ENCODE peak calls at places on chromosome 2, in nine cellular contexts. L is brain microvascular endothelial cell; U is effector memory CD4-positive, alpha-beta T cell; P is PC-3; N is ascending aorta; M is hepatocyte; K is heart left ventricle; B is SJSA1; C is GM23338. Q is an unnamed sample.

GRCh38 chr2:41717883-41718282 is 329.9 kb upstream of the PKDCC start:
- DNase-seq in P (peak), U (no peak), K (no peak), N (no peak), L (no peak), C (no peak), B (no peak), M (no peak), Q (no peak)

GRCh38 chr2:84925724-84926376 is 20.4 kb downstream of the TMSB10 start:
- DNase-seq in U (peak), K (peak), C (peak), N (peak), P (peak), B (peak), M (peak), L (peak), Q (peak)

GRCh38 chr2:36355890-36356198 is 266 bp downstream of the CRIM1 start:
- DNase-seq in K (no peak), M (no peak), L (no peak), P (no peak), N (no peak), U (peak), B (no peak), C (no peak), Q (no peak)

GRCh38 chr2:120348134-120349103 is 2.5 kb downstream of the INHBB start:
- DNase-seq in P (peak), N (no peak), C (peak), L (no peak), M (peak), U (no peak), K (no peak), B (no peak), Q (no peak)

GRCh38 chr2:11904029-11904428 is 157.6 kb downstream of the LPIN1 start:
- DNase-seq in M (no peak), N (no peak), K (no peak), C (no peak), B (no peak), L (no peak), U (no peak), P (no peak), Q (no peak)

GRCh38 chr2:27370816-27371620 is 602 bp downstream of the SNX17 start:
- DNase-seq in U (no peak), C (peak), N (peak), P (peak), B (peak), M (peak), L (peak), K (no peak), Q (no peak)

GRCh38 chr2:120244656-120245519 is 7.8 kb upstream of the RALB start:
- DNase-seq in P (no peak), U (no peak), L (no peak), N (no peak), K (no peak), B (no peak), C (no peak), M (peak), Q (no peak)

GRCh38 chr2:226716126-226716525 is 83.5 kb downstream of the IRS1 start:
- DNase-seq in B (no peak), U (no peak), C (no peak), N (no peak), P (no peak), L (no peak), K (no peak), M (no peak), Q (no peak)

DNA sequence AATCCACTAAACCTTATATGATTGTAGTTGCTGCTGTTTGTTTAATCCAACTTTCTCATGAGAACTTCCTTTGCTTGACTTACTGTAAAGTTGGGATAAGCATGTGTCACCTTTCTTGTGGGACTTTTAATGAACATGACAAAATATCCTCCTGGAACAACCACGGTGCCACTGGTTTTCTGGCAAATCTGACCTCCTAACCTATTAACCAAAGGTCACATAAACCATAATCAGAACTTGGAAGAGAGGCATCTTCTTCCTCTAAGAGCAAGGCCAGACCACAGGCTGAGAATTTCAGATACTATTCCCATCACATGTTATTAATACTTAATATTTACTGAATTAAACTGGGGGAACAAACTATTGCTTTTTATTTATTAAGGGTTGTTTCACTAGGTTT is 2.3 kb downstream of the SLC40A1 start:
- DNase-seq in L (no peak), U (no peak), K (no peak), B (no peak), M (no peak), C (no peak), N (no peak), P (no peak), Q (no peak)
- H3K27ac ChIP-seq in L (no peak), U (no peak), K (no peak), B (no peak), M (no peak), C (no peak), N (peak), P (no peak), Q (no peak)

DNA sequence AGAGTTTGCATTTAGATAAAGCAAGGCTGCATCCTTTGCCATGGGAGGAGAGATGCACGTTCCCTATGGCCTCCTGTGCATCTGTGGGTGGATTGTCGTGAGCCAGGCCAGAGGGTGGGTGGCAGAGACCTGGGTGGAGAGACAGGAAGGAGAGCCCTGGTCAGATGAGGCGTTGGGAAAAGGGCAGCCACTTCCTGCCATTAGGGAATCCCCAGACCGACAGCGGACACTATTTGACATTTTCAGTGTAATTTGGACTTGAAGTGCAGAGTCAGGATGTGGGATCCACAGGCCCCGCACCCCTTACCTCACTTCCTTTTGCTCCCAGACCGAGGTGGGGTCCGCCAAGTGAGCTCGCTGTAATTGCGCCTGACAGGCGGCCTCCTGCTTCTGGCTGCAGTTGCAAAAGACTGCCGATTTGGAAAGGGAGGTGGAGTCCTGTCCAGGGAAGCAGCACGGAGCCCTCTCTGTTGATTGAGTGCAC is 150.0 kb downstream of the DYSF start:
- DNase-seq in L (no peak), C (no peak), U (no peak), P (no peak), N (peak), B (no peak), K (peak), M (no peak), Q (no peak)
- H3K27ac ChIP-seq in L (no peak), C (no peak), U (no peak), P (no peak), N (no peak), B (no peak), K (peak), M (no peak), Q (peak)

DNA sequence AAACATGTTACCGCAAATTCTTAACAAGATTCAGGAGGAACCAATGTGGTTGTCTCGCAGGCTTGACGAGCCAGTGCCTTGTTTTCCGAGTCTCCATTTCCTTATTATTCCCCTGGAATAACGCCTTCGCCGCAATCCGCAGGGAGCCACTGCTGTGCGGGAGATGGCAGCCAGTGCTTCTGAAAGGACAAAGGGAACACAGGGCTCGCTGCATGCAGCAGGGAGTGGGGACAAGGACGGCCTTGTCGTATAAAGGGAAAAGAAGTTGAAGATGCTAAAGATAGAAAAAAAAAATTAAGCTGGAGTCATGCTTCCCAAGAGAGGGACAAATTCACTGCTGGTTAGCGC is 221.4 kb downstream of the NDUFA10 start:
- DNase-seq in L (no peak), N (no peak), B (no peak), K (no peak), M (no peak), U (no peak), P (no peak), C (no peak), Q (peak)
- H3K27ac ChIP-seq in L (no peak), N (no peak), B (no peak), K (no peak), M (no peak), U (no peak), P (no peak), C (no peak), Q (no peak)

GRCh38 chr2:28664120-28664842 is 87.3 kb upstream of the PPP1CB start:
- DNase-seq in K (no peak), L (no peak), N (no peak), C (no peak), P (no peak), U (no peak), B (no peak), M (peak), Q (no peak)

GRCh38 chr2:28668880-28669279 is 82.8 kb upstream of the PPP1CB start:
- DNase-seq in U (no peak), C (no peak), B (no peak), N (no peak), L (no peak), M (no peak), P (no peak), K (no peak), Q (no peak)

GRCh38 chr2:28668106-28668814 is 83.4 kb upstream of the PPP1CB start:
- DNase-seq in B (no peak), K (no peak), N (no peak), U (no peak), L (no peak), M (no peak), C (no peak), P (no peak), Q (no peak)

GRCh38 chr2:28665041-28665704 is 86.5 kb upstream of the PPP1CB start:
- DNase-seq in N (peak), B (peak), C (no peak), U (no peak), M (peak), P (no peak), L (peak), K (peak), Q (no peak)

DNA sequence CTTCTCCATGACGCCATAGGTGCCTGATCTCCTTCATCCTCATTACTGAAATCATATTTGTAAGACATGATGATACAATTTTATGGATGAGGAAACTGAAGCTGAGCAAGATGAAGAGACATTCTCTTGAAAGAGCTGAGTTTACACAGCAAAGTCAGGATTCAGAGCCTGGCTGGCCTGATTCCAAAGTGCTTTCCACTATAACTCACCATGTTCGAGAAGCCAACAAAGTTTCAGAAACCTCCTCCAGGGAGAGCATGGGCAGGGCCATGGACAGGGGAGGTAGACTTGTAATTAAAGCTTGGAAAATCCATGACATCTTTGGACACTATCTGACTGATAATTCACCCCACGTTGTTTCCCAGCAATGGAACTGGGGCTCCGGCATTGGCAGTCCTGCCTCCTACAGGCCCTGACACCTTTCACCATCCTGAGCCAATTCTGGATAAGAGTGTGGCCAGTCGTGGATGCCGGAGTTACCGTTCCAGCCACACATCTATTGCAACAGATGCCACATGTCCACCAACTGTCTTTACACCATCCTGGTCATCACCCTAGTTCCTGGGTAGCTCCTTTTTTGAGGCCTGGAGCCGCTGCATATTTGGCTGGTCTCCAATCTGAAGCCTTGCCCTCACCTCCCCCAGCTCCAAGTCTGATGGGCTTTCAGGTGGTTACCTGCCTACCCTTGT is 85.0 kb upstream of the PPP1CB start:
- DNase-seq in C (no peak), U (no peak), M (no peak), L (no peak), B (no peak), K (no peak), P (no peak), N (no peak), Q (no peak)
- H3K27ac ChIP-seq in C (no peak), U (no peak), M (peak), L (no peak), B (no peak), K (no peak), P (no peak), N (peak), Q (no peak)

GRCh38 chr2:128304330-128304714 is 14.3 kb downstream of the HS6ST1 start:
- DNase-seq in N (no peak), B (no peak), M (no peak), C (no peak), K (peak), U (no peak), P (no peak), L (no peak), Q (no peak)

GRCh38 chr2:128305555-128306080 is 13.1 kb downstream of the HS6ST1 start:
- DNase-seq in N (no peak), P (peak), M (no peak), B (no peak), L (no peak), K (peak), C (no peak), U (no peak), Q (no peak)

GRCh38 chr2:128306081-128306930 is 12.4 kb downstream of the HS6ST1 start:
- DNase-seq in N (no peak), C (peak), B (peak), M (peak), K (peak), P (peak), U (no peak), L (peak), Q (no peak)

GRCh38 chr2:128303911-128304310 is 14.8 kb downstream of the HS6ST1 start:
- DNase-seq in U (no peak), L (no peak), B (no peak), P (no peak), N (no peak), K (peak), M (no peak), C (no peak), Q (no peak)

DNA sequence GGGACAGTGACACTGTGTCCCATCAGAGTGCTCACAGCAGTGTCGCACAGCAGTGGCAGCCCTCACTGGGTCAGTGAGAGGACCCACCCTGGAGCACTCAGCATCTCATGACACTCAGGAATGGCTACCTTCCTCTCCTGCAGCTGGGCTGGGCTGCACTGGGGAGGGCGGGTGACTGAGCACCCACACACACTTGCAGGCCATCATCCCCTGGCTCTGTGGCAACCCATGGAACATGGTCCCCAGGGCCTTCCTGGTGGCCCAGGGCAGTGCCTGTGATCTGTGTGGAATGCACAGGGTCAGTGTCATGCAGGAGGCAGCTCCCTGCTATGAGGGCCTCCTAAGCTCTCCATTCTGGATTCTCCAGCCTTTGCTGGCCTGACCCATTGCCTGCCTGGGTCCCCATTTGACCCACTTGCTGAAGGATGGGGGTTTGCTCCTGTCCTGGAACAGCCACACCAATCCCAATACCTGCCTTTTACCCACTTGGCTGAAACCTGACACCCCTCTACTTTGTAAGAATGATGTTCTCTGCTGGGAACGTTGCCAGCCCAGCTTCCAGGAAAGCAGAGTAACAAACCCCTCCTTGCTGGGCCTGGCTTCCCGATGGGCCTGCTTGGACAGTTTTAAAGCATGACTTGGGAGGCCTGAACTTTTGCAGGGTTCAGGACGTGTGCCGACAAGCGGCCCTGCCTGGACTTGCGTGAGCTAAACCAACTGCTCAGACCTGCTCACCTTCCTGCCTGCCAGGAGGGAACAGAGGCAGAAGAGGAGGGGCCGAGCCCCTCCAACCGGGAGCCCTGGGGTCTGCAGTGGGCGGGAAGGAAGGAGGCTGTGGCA is 13.7 kb downstream of the HS6ST1 start:
- DNase-seq in L (peak), B (peak), K (peak), P (peak), U (no peak), M (peak), N (no peak), C (peak), Q (peak)
- H3K27ac ChIP-seq in L (peak), B (peak), K (peak), P (peak), U (no peak), M (peak), N (peak), C (no peak), Q (no peak)

DNA sequence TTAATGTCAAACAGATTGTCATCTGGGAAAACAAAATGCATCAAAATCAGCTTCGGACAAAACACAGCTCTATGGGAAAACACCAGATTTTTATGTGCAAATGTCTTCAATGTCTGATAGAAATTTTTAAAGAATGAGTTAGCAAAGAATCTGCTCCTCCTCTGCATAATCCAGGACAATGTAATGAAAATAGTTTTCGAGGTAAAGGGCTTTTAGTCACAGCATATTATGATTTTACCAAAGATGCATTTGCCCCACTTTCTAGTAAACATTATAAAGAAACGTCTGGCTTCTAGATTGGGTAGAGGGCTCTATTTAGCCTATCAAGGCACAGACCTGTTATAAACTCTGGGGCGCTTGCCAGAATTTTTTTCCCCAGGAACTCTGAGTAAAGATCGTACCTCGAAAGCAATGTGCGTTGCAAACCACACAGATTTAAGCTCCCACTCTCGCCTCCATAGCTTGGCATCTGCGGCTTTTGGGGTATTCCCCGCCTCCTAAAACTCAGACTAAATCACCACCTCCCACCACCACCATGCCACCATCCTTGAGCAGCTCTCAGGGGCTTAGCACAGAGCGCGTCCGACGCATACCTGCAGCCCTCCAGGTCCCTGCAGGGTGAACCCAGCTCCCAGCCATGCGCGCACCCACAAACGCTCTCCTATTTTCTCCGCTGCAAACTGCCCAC is 926 bp downstream of the ACVR1C start:
- DNase-seq in P (peak), C (peak), N (no peak), K (peak), L (peak), M (no peak), B (no peak), U (peak), Q (no peak)
- H3K27ac ChIP-seq in P (no peak), C (no peak), N (no peak), K (no peak), L (no peak), M (no peak), B (no peak), U (peak), Q (peak)

GRCh38 chr2:186594001-186594722 is 4.3 kb downstream of the ITGAV start:
- DNase-seq in B (no peak), P (no peak), M (no peak), C (no peak), N (no peak), L (no peak), K (no peak), U (no peak), Q (no peak)

GRCh38 chr2:186595219-186595618 is 5.4 kb downstream of the ITGAV start:
- DNase-seq in L (no peak), U (no peak), C (peak), K (no peak), B (peak), P (peak), M (no peak), N (no peak), Q (no peak)

GRCh38 chr2:186605041-186605440 is 15.2 kb downstream of the ITGAV start:
- DNase-seq in M (no peak), C (peak), L (no peak), N (no peak), P (no peak), U (no peak), B (peak), K (no peak), Q (no peak)

GRCh38 chr2:186603208-186603765 is 13.4 kb downstream of the ITGAV start:
- DNase-seq in L (no peak), B (no peak), M (no peak), N (no peak), C (no peak), P (no peak), K (no peak), U (no peak), Q (no peak)

DNA sequence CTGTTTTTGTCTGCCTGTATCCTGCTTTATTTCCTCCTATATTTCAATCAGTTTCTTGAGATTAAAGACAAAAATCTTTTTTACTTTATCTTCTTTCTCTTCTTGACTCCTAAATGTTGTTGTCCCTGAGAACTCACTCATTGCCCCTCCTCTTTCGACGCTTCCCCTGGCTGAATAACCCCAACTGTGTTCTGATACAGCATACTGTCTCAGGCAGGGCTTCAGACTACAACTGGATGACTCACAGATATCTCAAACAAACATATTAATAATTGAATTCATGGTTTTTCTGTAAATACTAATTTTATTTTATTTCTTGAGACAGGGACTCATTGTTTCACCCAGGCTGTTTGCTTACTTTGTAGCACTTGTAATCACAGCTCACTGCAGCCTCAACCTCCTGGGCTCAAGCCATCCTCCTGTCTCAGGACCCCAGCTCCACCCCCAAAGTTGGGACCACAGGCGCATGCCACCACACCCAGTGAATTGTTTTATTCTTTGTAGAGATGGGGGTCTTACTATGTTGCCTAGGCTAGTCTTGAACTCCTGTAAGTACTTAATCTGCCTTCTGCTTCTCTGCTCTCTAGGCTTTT is 9.4 kb downstream of the ITGAV start:
- DNase-seq in C (no peak), U (no peak), L (peak), B (peak), M (no peak), P (no peak), N (no peak), K (no peak), Q (no peak)
- H3K27ac ChIP-seq in C (no peak), U (no peak), L (no peak), B (no peak), M (no peak), P (no peak), N (no peak), K (no peak), Q (peak)